ENCODE peak calls at places on chromosomes 13 and 19, in four cellular contexts. One of them, this sample, is unnamed.

GRCh38 chr13:102033316-102033715 is 368.5 kb downstream of the FGF14 start:
- DNase-seq in frontal cortex: no peak
- DNase-seq in heart left ventricle: no peak
- DNase-seq in stimulated activated CD4-positive, alpha-beta T cell treated with anti-CD3 and anti-CD28 coated beads, Interleukin-1b, Interleukin-23, amount 100 ng/mL, for 24 hours: no peak
- DNase-seq in this sample: no peak

GRCh38 chr13:27917121-27917947 is 2.5 kb upstream of the PDX1 start:
- DNase-seq in frontal cortex: no peak
- DNase-seq in heart left ventricle: no peak
- DNase-seq in stimulated activated CD4-positive, alpha-beta T cell treated with anti-CD3 and anti-CD28 coated beads, Interleukin-1b, Interleukin-23, amount 100 ng/mL, for 24 hours: no peak
- DNase-seq in this sample: no peak

GRCh38 chr13:21055511-21056045 is 5.8 kb downstream of the LATS2 start:
- DNase-seq in frontal cortex: no peak
- DNase-seq in heart left ventricle: no peak
- DNase-seq in stimulated activated CD4-positive, alpha-beta T cell treated with anti-CD3 and anti-CD28 coated beads, Interleukin-1b, Interleukin-23, amount 100 ng/mL, for 24 hours: no peak
- DNase-seq in this sample: no peak

GRCh38 chr13:23579072-23579885 is 9.1 kb downstream of the TNFRSF19 start:
- DNase-seq in frontal cortex: peak; percentile 90
- DNase-seq in heart left ventricle: peak; percentile 97
- DNase-seq in stimulated activated CD4-positive, alpha-beta T cell treated with anti-CD3 and anti-CD28 coated beads, Interleukin-1b, Interleukin-23, amount 100 ng/mL, for 24 hours: peak; percentile 91
- DNase-seq in this sample: peak; percentile 97

GRCh38 chr19:8663920-8664670 is 33.7 kb downstream of the NFILZ start:
- DNase-seq in frontal cortex: no peak
- DNase-seq in heart left ventricle: no peak
- DNase-seq in stimulated activated CD4-positive, alpha-beta T cell treated with anti-CD3 and anti-CD28 coated beads, Interleukin-1b, Interleukin-23, amount 100 ng/mL, for 24 hours: peak; percentile 25
- DNase-seq in this sample: no peak

GRCh38 chr19:14404322-14404721 is 14.8 kb downstream of the DDX39A start:
- DNase-seq in frontal cortex: no peak
- DNase-seq in heart left ventricle: no peak
- DNase-seq in stimulated activated CD4-positive, alpha-beta T cell treated with anti-CD3 and anti-CD28 coated beads, Interleukin-1b, Interleukin-23, amount 100 ng/mL, for 24 hours: no peak
- DNase-seq in this sample: no peak

GRCh38 chr19:32674959-32675719 is at the start of gene ANKRD27:
- DNase-seq in frontal cortex: peak; percentile 98
- DNase-seq in heart left ventricle: peak; percentile 99
- DNase-seq in stimulated activated CD4-positive, alpha-beta T cell treated with anti-CD3 and anti-CD28 coated beads, Interleukin-1b, Interleukin-23, amount 100 ng/mL, for 24 hours: peak; percentile 97
- DNase-seq in this sample: peak; percentile 97

GRCh38 chr13:114111577-114111976 is 20.8 kb downstream of the RASA3 start:
- DNase-seq in frontal cortex: no peak
- DNase-seq in heart left ventricle: no peak
- DNase-seq in stimulated activated CD4-positive, alpha-beta T cell treated with anti-CD3 and anti-CD28 coated beads, Interleukin-1b, Interleukin-23, amount 100 ng/mL, for 24 hours: no peak
- DNase-seq in this sample: no peak

GRCh38 chr19:19185853-19186728 is 5.9 kb downstream of the BORCS8 start:
- DNase-seq in frontal cortex: no peak
- DNase-seq in heart left ventricle: no peak
- DNase-seq in stimulated activated CD4-positive, alpha-beta T cell treated with anti-CD3 and anti-CD28 coated beads, Interleukin-1b, Interleukin-23, amount 100 ng/mL, for 24 hours: peak; percentile 27
- DNase-seq in this sample: peak; percentile 61

GRCh38 chr19:18109731-18110671 is 12.4 kb downstream of the MAST3 start:
- DNase-seq in frontal cortex: no peak
- DNase-seq in heart left ventricle: peak; percentile 85
- DNase-seq in stimulated activated CD4-positive, alpha-beta T cell treated with anti-CD3 and anti-CD28 coated beads, Interleukin-1b, Interleukin-23, amount 100 ng/mL, for 24 hours: no peak
- DNase-seq in this sample: peak; percentile 37

GRCh38 chr13:92196566-92197256 is 798.3 kb downstream of the GPC5 start:
- DNase-seq in frontal cortex: no peak
- DNase-seq in heart left ventricle: no peak
- DNase-seq in stimulated activated CD4-positive, alpha-beta T cell treated with anti-CD3 and anti-CD28 coated beads, Interleukin-1b, Interleukin-23, amount 100 ng/mL, for 24 hours: no peak
- DNase-seq in this sample: no peak

GRCh38 chr13:113078895-113079720 is 26.5 kb upstream of the F7 start:
- DNase-seq in frontal cortex: no peak
- DNase-seq in heart left ventricle: peak; percentile 42
- DNase-seq in stimulated activated CD4-positive, alpha-beta T cell treated with anti-CD3 and anti-CD28 coated beads, Interleukin-1b, Interleukin-23, amount 100 ng/mL, for 24 hours: no peak
- DNase-seq in this sample: no peak

GRCh38 chr13:20160346-20161274 is at the start of gene GJA3:
- DNase-seq in frontal cortex: peak; percentile 35
- DNase-seq in heart left ventricle: peak; percentile 78
- DNase-seq in stimulated activated CD4-positive, alpha-beta T cell treated with anti-CD3 and anti-CD28 coated beads, Interleukin-1b, Interleukin-23, amount 100 ng/mL, for 24 hours: peak; percentile 60
- DNase-seq in this sample: peak; percentile 23

GRCh38 chr19:14575428-14575980 is 3.6 kb upstream of the NDUFB7 start:
- DNase-seq in frontal cortex: no peak
- DNase-seq in heart left ventricle: no peak
- DNase-seq in stimulated activated CD4-positive, alpha-beta T cell treated with anti-CD3 and anti-CD28 coated beads, Interleukin-1b, Interleukin-23, amount 100 ng/mL, for 24 hours: no peak
- DNase-seq in this sample: no peak

GRCh38 chr13:65217459-65217858 is 2012.7 kb downstream of the PCDH9 start:
- DNase-seq in frontal cortex: no peak
- DNase-seq in heart left ventricle: no peak
- DNase-seq in stimulated activated CD4-positive, alpha-beta T cell treated with anti-CD3 and anti-CD28 coated beads, Interleukin-1b, Interleukin-23, amount 100 ng/mL, for 24 hours: no peak
- DNase-seq in this sample: no peak

GRCh38 chr19:35828694-35829301 is 16.2 kb upstream of the PRODH2 start:
- DNase-seq in frontal cortex: no peak
- DNase-seq in heart left ventricle: peak; percentile 80
- DNase-seq in stimulated activated CD4-positive, alpha-beta T cell treated with anti-CD3 and anti-CD28 coated beads, Interleukin-1b, Interleukin-23, amount 100 ng/mL, for 24 hours: peak; percentile 35
- DNase-seq in this sample: peak; percentile 80

GRCh38 chr19:17483605-17484002 is 13.3 kb downstream of the SLC27A1 start:
- DNase-seq in frontal cortex: no peak
- DNase-seq in heart left ventricle: no peak
- DNase-seq in stimulated activated CD4-positive, alpha-beta T cell treated with anti-CD3 and anti-CD28 coated beads, Interleukin-1b, Interleukin-23, amount 100 ng/mL, for 24 hours: no peak
- DNase-seq in this sample: no peak

GRCh38 chr13:76937416-76937815 is 10.9 kb upstream of the ACOD1 start:
- DNase-seq in frontal cortex: no peak
- DNase-seq in heart left ventricle: no peak
- DNase-seq in stimulated activated CD4-positive, alpha-beta T cell treated with anti-CD3 and anti-CD28 coated beads, Interleukin-1b, Interleukin-23, amount 100 ng/mL, for 24 hours: no peak
- DNase-seq in this sample: no peak

GRCh38 chr19:44955500-44956439 is 590 bp downstream of the CLPTM1 start:
- DNase-seq in frontal cortex: no peak
- DNase-seq in heart left ventricle: no peak
- DNase-seq in stimulated activated CD4-positive, alpha-beta T cell treated with anti-CD3 and anti-CD28 coated beads, Interleukin-1b, Interleukin-23, amount 100 ng/mL, for 24 hours: no peak
- DNase-seq in this sample: no peak

GRCh38 chr19:37829526-37829925 is 50.1 kb upstream of the ZNF573 start:
- DNase-seq in frontal cortex: no peak
- DNase-seq in heart left ventricle: no peak
- DNase-seq in stimulated activated CD4-positive, alpha-beta T cell treated with anti-CD3 and anti-CD28 coated beads, Interleukin-1b, Interleukin-23, amount 100 ng/mL, for 24 hours: no peak
- DNase-seq in this sample: no peak

GRCh38 chr13:48626726-48627451 is 26.8 kb upstream of the CYSLTR2 start:
- DNase-seq in frontal cortex: no peak
- DNase-seq in heart left ventricle: no peak
- DNase-seq in stimulated activated CD4-positive, alpha-beta T cell treated with anti-CD3 and anti-CD28 coated beads, Interleukin-1b, Interleukin-23, amount 100 ng/mL, for 24 hours: no peak
- DNase-seq in this sample: no peak

GRCh38 chr19:32227561-32228165 is 117.7 kb upstream of the ZNF507 start:
- DNase-seq in frontal cortex: no peak
- DNase-seq in heart left ventricle: no peak
- DNase-seq in stimulated activated CD4-positive, alpha-beta T cell treated with anti-CD3 and anti-CD28 coated beads, Interleukin-1b, Interleukin-23, amount 100 ng/mL, for 24 hours: no peak
- DNase-seq in this sample: no peak

GRCh38 chr19:10486551-10486950 is 16.6 kb downstream of the KEAP1 start:
- DNase-seq in frontal cortex: no peak
- DNase-seq in heart left ventricle: no peak
- DNase-seq in stimulated activated CD4-positive, alpha-beta T cell treated with anti-CD3 and anti-CD28 coated beads, Interleukin-1b, Interleukin-23, amount 100 ng/mL, for 24 hours: no peak
- DNase-seq in this sample: no peak

GRCh38 chr19:37874784-37875183 is 31.6 kb downstream of the WDR87 start:
- DNase-seq in frontal cortex: no peak
- DNase-seq in heart left ventricle: no peak
- DNase-seq in stimulated activated CD4-positive, alpha-beta T cell treated with anti-CD3 and anti-CD28 coated beads, Interleukin-1b, Interleukin-23, amount 100 ng/mL, for 24 hours: no peak
- DNase-seq in this sample: no peak

GRCh38 chr13:52395704-52396103 is 10.3 kb downstream of the THSD1 start:
- DNase-seq in frontal cortex: no peak
- DNase-seq in heart left ventricle: no peak
- DNase-seq in stimulated activated CD4-positive, alpha-beta T cell treated with anti-CD3 and anti-CD28 coated beads, Interleukin-1b, Interleukin-23, amount 100 ng/mL, for 24 hours: no peak
- DNase-seq in this sample: no peak

GRCh38 chr13:101514695-101515275 is 62.3 kb downstream of the ITGBL1 start:
- DNase-seq in frontal cortex: no peak
- DNase-seq in heart left ventricle: no peak
- DNase-seq in stimulated activated CD4-positive, alpha-beta T cell treated with anti-CD3 and anti-CD28 coated beads, Interleukin-1b, Interleukin-23, amount 100 ng/mL, for 24 hours: no peak
- DNase-seq in this sample: peak; percentile 6

GRCh38 chr19:38544569-38545315 is 73.0 kb downstream of the MAP4K1 start:
- DNase-seq in frontal cortex: peak; percentile 60
- DNase-seq in heart left ventricle: no peak
- DNase-seq in stimulated activated CD4-positive, alpha-beta T cell treated with anti-CD3 and anti-CD28 coated beads, Interleukin-1b, Interleukin-23, amount 100 ng/mL, for 24 hours: no peak
- DNase-seq in this sample: no peak

GRCh38 chr13:45615501-45616101 is at the start of gene ERICH6B:
- DNase-seq in frontal cortex: peak; percentile 46
- DNase-seq in heart left ventricle: no peak
- DNase-seq in stimulated activated CD4-positive, alpha-beta T cell treated with anti-CD3 and anti-CD28 coated beads, Interleukin-1b, Interleukin-23, amount 100 ng/mL, for 24 hours: no peak
- DNase-seq in this sample: peak; percentile 76

GRCh38 chr19:57118848-57119247 is 937 bp upstream of the USP29 start:
- DNase-seq in frontal cortex: no peak
- DNase-seq in heart left ventricle: no peak
- DNase-seq in stimulated activated CD4-positive, alpha-beta T cell treated with anti-CD3 and anti-CD28 coated beads, Interleukin-1b, Interleukin-23, amount 100 ng/mL, for 24 hours: no peak
- DNase-seq in this sample: no peak

GRCh38 chr13:48571121-48571901 is 38.4 kb upstream of the RCBTB2 start:
- DNase-seq in frontal cortex: no peak
- DNase-seq in heart left ventricle: no peak
- DNase-seq in stimulated activated CD4-positive, alpha-beta T cell treated with anti-CD3 and anti-CD28 coated beads, Interleukin-1b, Interleukin-23, amount 100 ng/mL, for 24 hours: no peak
- DNase-seq in this sample: no peak

GRCh38 chr19:12720851-12721655 is 2.7 kb downstream of the TNPO2 start:
- DNase-seq in frontal cortex: no peak
- DNase-seq in heart left ventricle: peak; percentile 68
- DNase-seq in stimulated activated CD4-positive, alpha-beta T cell treated with anti-CD3 and anti-CD28 coated beads, Interleukin-1b, Interleukin-23, amount 100 ng/mL, for 24 hours: no peak
- DNase-seq in this sample: no peak

GRCh38 chr19:52226652-52227051 is 36.8 kb downstream of the PPP2R1A start:
- DNase-seq in frontal cortex: no peak
- DNase-seq in heart left ventricle: no peak
- DNase-seq in stimulated activated CD4-positive, alpha-beta T cell treated with anti-CD3 and anti-CD28 coated beads, Interleukin-1b, Interleukin-23, amount 100 ng/mL, for 24 hours: peak; percentile 4
- DNase-seq in this sample: no peak

GRCh38 chr13:97391201-97391600 is 42.8 kb upstream of the RAP2A start:
- DNase-seq in frontal cortex: no peak
- DNase-seq in heart left ventricle: no peak
- DNase-seq in stimulated activated CD4-positive, alpha-beta T cell treated with anti-CD3 and anti-CD28 coated beads, Interleukin-1b, Interleukin-23, amount 100 ng/mL, for 24 hours: no peak
- DNase-seq in this sample: no peak

GRCh38 chr13:28489536-28489935 is 5.4 kb downstream of the FLT1 start:
- DNase-seq in frontal cortex: no peak
- DNase-seq in heart left ventricle: no peak
- DNase-seq in stimulated activated CD4-positive, alpha-beta T cell treated with anti-CD3 and anti-CD28 coated beads, Interleukin-1b, Interleukin-23, amount 100 ng/mL, for 24 hours: no peak
- DNase-seq in this sample: no peak

GRCh38 chr19:50204811-50205675 is 1.6 kb downstream of the MYH14 start:
- DNase-seq in frontal cortex: peak; percentile 81
- DNase-seq in heart left ventricle: peak; percentile 79
- DNase-seq in stimulated activated CD4-positive, alpha-beta T cell treated with anti-CD3 and anti-CD28 coated beads, Interleukin-1b, Interleukin-23, amount 100 ng/mL, for 24 hours: peak; percentile 7
- DNase-seq in this sample: peak; percentile 25

GRCh38 chr19:46471116-46471733 is at the start of gene PNMA8A:
- DNase-seq in frontal cortex: peak; percentile 80
- DNase-seq in heart left ventricle: peak; percentile 89
- DNase-seq in stimulated activated CD4-positive, alpha-beta T cell treated with anti-CD3 and anti-CD28 coated beads, Interleukin-1b, Interleukin-23, amount 100 ng/mL, for 24 hours: no peak
- DNase-seq in this sample: peak; percentile 82

GRCh38 chr19:27746691-27747380 is 1466.1 kb downstream of the UQCRFS1 start:
- DNase-seq in frontal cortex: peak; percentile 4
- DNase-seq in heart left ventricle: peak; percentile 72
- DNase-seq in stimulated activated CD4-positive, alpha-beta T cell treated with anti-CD3 and anti-CD28 coated beads, Interleukin-1b, Interleukin-23, amount 100 ng/mL, for 24 hours: peak; percentile 2
- DNase-seq in this sample: peak; percentile 5

GRCh38 chr13:37595162-37595561 is 3.4 kb downstream of the POSTN start:
- DNase-seq in frontal cortex: no peak
- DNase-seq in heart left ventricle: no peak
- DNase-seq in stimulated activated CD4-positive, alpha-beta T cell treated with anti-CD3 and anti-CD28 coated beads, Interleukin-1b, Interleukin-23, amount 100 ng/mL, for 24 hours: no peak
- DNase-seq in this sample: no peak

GRCh38 chr13:83622422-83622784 is 259.9 kb downstream of the SLITRK1 start:
- DNase-seq in frontal cortex: no peak
- DNase-seq in heart left ventricle: no peak
- DNase-seq in stimulated activated CD4-positive, alpha-beta T cell treated with anti-CD3 and anti-CD28 coated beads, Interleukin-1b, Interleukin-23, amount 100 ng/mL, for 24 hours: no peak
- DNase-seq in this sample: no peak

This sample was measured in neural crest cell.